ENCODE peak calls at places on chromosomes 12 and 14, in six cellular contexts. K, L, J, C, G and R are unnamed samples.

GRCh38 chr12:58583956-58584355 is 336.3 kb downstream of the LRIG3 start:
- DNase-seq in K (no peak), L (no peak), J (no peak), C (no peak), G (no peak), R (peak)

GRCh38 chr12:9750276-9751203 is 10.2 kb downstream of the CD69 start:
- DNase-seq in K (peak), L (no peak), J (peak), C (peak), G (peak), R (peak)

GRCh38 chr12:121053706-121054105 is 14.7 kb upstream of the OASL start:
- DNase-seq in K (no peak), L (no peak), J (no peak), C (peak), G (no peak), R (no peak)

GRCh38 chr12:574475-575128 is 88.6 kb downstream of the NINJ2 start:
- DNase-seq in K (no peak), L (no peak), J (no peak), C (no peak), G (no peak), R (peak)

GRCh38 chr14:105549481-105549880 is 23.1 kb downstream of the TMEM121 start:
- DNase-seq in K (no peak), L (no peak), J (no peak), C (no peak), G (no peak), R (no peak)

GRCh38 chr12:97465012-97465345 is 2.4 kb downstream of the RMST start:
- DNase-seq in K (no peak), L (peak), J (no peak), C (peak), G (peak), R (no peak)

GRCh38 chr12:47527816-47528215 is 178.0 kb downstream of the RPAP3 start:
- DNase-seq in K (no peak), L (no peak), J (peak), C (no peak), G (no peak), R (peak)

GRCh38 chr12:53599579-53599978 is 26.6 kb downstream of the ATF7 start:
- DNase-seq in K (no peak), L (no peak), J (no peak), C (no peak), G (no peak), R (no peak)

GRCh38 chr12:51678086-51678724 is 87.2 kb downstream of the SCN8A start:
- DNase-seq in K (no peak), L (no peak), J (peak), C (peak), G (peak), R (peak)

GRCh38 chr14:88420187-88420586 is 34.7 kb downstream of the SPATA7 start:
- DNase-seq in K (no peak), L (no peak), J (no peak), C (no peak), G (no peak), R (no peak)

GRCh38 chr12:1851126-1851791 is 30.9 kb downstream of the LRTM2 start:
- DNase-seq in K (no peak), L (no peak), J (peak), C (no peak), G (no peak), R (no peak)

GRCh38 chr14:73935666-73936065 is 14.2 kb downstream of the FAM161B start:
- DNase-seq in K (no peak), L (no peak), J (no peak), C (no peak), G (peak), R (peak)

GRCh38 chr14:94047581-94047980 is 21.4 kb downstream of the OTUB2 start:
- DNase-seq in K (no peak), L (no peak), J (no peak), C (peak), G (no peak), R (no peak)
- H3K27ac ChIP-seq in K (no peak), L (no peak), J (no peak), C (no peak), G (no peak), R (no peak)

DNA sequence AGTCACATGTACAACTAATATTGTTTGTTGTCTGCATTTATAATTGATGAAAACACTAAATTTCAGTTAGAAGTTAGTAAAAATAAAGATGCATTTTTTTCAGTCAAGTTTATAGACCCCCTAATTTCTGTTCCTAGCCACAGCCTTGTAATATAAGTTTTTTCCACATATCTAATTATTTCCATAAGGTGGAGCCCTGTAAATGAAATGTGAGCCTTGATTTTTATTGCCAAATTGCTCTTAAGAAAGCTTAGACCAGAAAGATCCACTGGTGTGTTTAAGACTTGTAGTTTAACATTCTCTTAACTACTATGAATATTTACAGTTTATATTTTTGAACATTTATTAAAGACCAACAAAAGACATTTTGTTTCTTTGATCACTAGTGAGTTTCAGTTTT is 322.1 kb upstream of the RGS6 start:
- DNase-seq in K (no peak), L (no peak), J (no peak), C (no peak), G (no peak), R (no peak)
- H4K8ac ChIP-seq in K (no peak), L (no peak), J (no peak), C (no peak), G (no peak), R (no peak)

GRCh38 chr14:61764342-61765122 is 2.3 kb downstream of the SNAPC1 start:
- DNase-seq in K (no peak), L (no peak), J (no peak), C (no peak), G (peak), R (no peak)

GRCh38 chr14:61765225-61765943 is 3.2 kb downstream of the SNAPC1 start:
- DNase-seq in K (no peak), L (no peak), J (no peak), C (no peak), G (peak), R (no peak)

GRCh38 chr14:61759878-61760277 is 2.3 kb upstream of the SNAPC1 start:
- DNase-seq in K (no peak), L (no peak), J (no peak), C (no peak), G (no peak), R (no peak)

GRCh38 chr14:61761557-61761956 is 663 bp upstream of the SNAPC1 start:
- DNase-seq in K (no peak), L (no peak), J (no peak), C (no peak), G (no peak), R (no peak)

GRCh38 chr14:61761959-61762786 is at the start of gene SNAPC1:
- DNase-seq in K (peak), L (peak), J (peak), C (peak), G (peak), R (peak)
- H3K18ac ChIP-seq in K (peak), L (peak), J (peak), C (peak), G (no peak), R (peak)

GRCh38 chr14:52910597-52910996 is 40.3 kb downstream of the FERMT2 start:
- DNase-seq in K (no peak), L (no peak), J (no peak), C (no peak), G (no peak), R (no peak)

GRCh38 chr14:52914295-52914694 is 36.6 kb downstream of the FERMT2 start:
- DNase-seq in K (no peak), L (no peak), J (no peak), C (no peak), G (no peak), R (no peak)

GRCh38 chr14:52907949-52908348 is 42.9 kb downstream of the FERMT2 start:
- DNase-seq in K (no peak), L (no peak), J (no peak), C (no peak), G (no peak), R (no peak)

GRCh38 chr14:52913271-52913670 is 37.6 kb downstream of the FERMT2 start:
- DNase-seq in K (no peak), L (no peak), J (peak), C (no peak), G (no peak), R (no peak)

DNA sequence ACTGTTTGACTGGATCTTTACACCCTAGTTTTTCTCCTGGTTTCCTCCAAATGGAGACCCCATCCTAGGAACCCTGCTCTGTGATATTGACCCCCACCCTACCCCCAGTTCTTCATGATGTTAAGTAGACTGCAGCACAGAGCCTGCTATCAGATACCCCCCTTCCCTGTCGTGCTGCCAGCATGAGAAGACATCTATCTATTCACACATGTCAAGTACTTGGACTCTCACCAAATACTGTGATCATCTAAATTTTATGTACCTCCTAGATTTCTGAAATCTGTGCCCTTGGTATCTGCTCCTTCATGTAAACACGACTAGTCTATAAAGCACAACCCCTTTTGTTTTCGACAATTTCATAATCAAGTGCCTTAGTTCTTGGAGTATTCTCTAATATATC is 38.9 kb downstream of the FERMT2 start:
- DNase-seq in K (no peak), L (no peak), J (no peak), C (no peak), G (no peak), R (no peak)
- H3K27ac ChIP-seq in K (no peak), L (no peak), J (peak), C (no peak), G (no peak), R (no peak)

GRCh38 chr14:77007975-77008421 is 20.5 kb downstream of the IRF2BPL start:
- DNase-seq in K (no peak), L (no peak), J (no peak), C (no peak), G (no peak), R (no peak)
- H4K8ac ChIP-seq in K (no peak), L (no peak), J (no peak), C (no peak), G (no peak), R (no peak)